ENCODE peak calls at places on chromosomes 11 and 22, in ten cellular contexts. One of them, this sample, is unnamed.

GRCh38 chr22:20268350-20269012 is 363 bp upstream of the RTN4R start:
- DNase-seq in psoas muscle: peak
- DNase-seq in CD8-positive, alpha-beta memory T cell: peak
- DNase-seq in astrocyte: no peak
- DNase-seq in tibial nerve: peak
- DNase-seq in activated CD4-positive, CD25-positive, alpha-beta regulatory T cell: peak
- DNase-seq in HS-27A: no peak
- DNase-seq in neural progenitor cell: peak
- DNase-seq in EL: peak
- DNase-seq in COR-L47: peak
- DNase-seq in this sample: peak

GRCh38 chr22:29394931-29395581 is 6.7 kb upstream of the AP1B1 start:
- DNase-seq in psoas muscle: peak
- DNase-seq in CD8-positive, alpha-beta memory T cell: peak
- DNase-seq in astrocyte: peak
- DNase-seq in tibial nerve: peak
- DNase-seq in activated CD4-positive, CD25-positive, alpha-beta regulatory T cell: peak
- DNase-seq in HS-27A: peak
- DNase-seq in neural progenitor cell: peak
- DNase-seq in EL: peak
- DNase-seq in COR-L47: peak
- DNase-seq in this sample: peak

GRCh38 chr22:38028344-38029130 is 28.7 kb upstream of the PICK1 start:
- DNase-seq in psoas muscle: no peak
- DNase-seq in CD8-positive, alpha-beta memory T cell: no peak
- DNase-seq in astrocyte: no peak
- DNase-seq in tibial nerve: no peak
- DNase-seq in activated CD4-positive, CD25-positive, alpha-beta regulatory T cell: no peak
- DNase-seq in HS-27A: no peak
- DNase-seq in neural progenitor cell: no peak
- DNase-seq in EL: no peak
- DNase-seq in COR-L47: no peak
- DNase-seq in this sample: no peak

GRCh38 chr11:65432686-65433582 is 10.3 kb downstream of the NEAT1 start:
- DNase-seq in psoas muscle: no peak
- DNase-seq in CD8-positive, alpha-beta memory T cell: no peak
- DNase-seq in astrocyte: no peak
- DNase-seq in tibial nerve: no peak
- DNase-seq in activated CD4-positive, CD25-positive, alpha-beta regulatory T cell: no peak
- DNase-seq in HS-27A: no peak
- DNase-seq in neural progenitor cell: no peak
- DNase-seq in EL: peak
- DNase-seq in COR-L47: peak
- DNase-seq in this sample: peak

GRCh38 chr22:32643246-32643645 is 158.3 kb upstream of the TIMP3 start:
- DNase-seq in psoas muscle: no peak
- DNase-seq in CD8-positive, alpha-beta memory T cell: no peak
- DNase-seq in astrocyte: no peak
- DNase-seq in tibial nerve: no peak
- DNase-seq in activated CD4-positive, CD25-positive, alpha-beta regulatory T cell: no peak
- DNase-seq in HS-27A: no peak
- DNase-seq in neural progenitor cell: no peak
- DNase-seq in EL: no peak
- DNase-seq in COR-L47: no peak
- DNase-seq in this sample: no peak

GRCh38 chr22:45482169-45482568 is 20.5 kb upstream of the FBLN1 start:
- DNase-seq in psoas muscle: no peak
- DNase-seq in CD8-positive, alpha-beta memory T cell: no peak
- DNase-seq in astrocyte: no peak
- DNase-seq in tibial nerve: no peak
- DNase-seq in activated CD4-positive, CD25-positive, alpha-beta regulatory T cell: no peak
- DNase-seq in HS-27A: no peak
- DNase-seq in neural progenitor cell: peak
- DNase-seq in EL: no peak
- DNase-seq in COR-L47: no peak
- DNase-seq in this sample: no peak

GRCh38 chr11:69367211-69367964 is 73.4 kb downstream of the MYEOV start:
- DNase-seq in psoas muscle: no peak
- DNase-seq in CD8-positive, alpha-beta memory T cell: no peak
- DNase-seq in astrocyte: no peak
- DNase-seq in tibial nerve: no peak
- DNase-seq in activated CD4-positive, CD25-positive, alpha-beta regulatory T cell: no peak
- DNase-seq in HS-27A: no peak
- DNase-seq in neural progenitor cell: no peak
- DNase-seq in EL: no peak
- DNase-seq in COR-L47: no peak
- DNase-seq in this sample: no peak

GRCh38 chr11:96875772-96876171 is 486.0 kb downstream of the JRKL start:
- DNase-seq in psoas muscle: no peak
- DNase-seq in CD8-positive, alpha-beta memory T cell: no peak
- DNase-seq in astrocyte: no peak
- DNase-seq in tibial nerve: no peak
- DNase-seq in activated CD4-positive, CD25-positive, alpha-beta regulatory T cell: no peak
- DNase-seq in HS-27A: no peak
- DNase-seq in neural progenitor cell: no peak
- DNase-seq in EL: no peak
- DNase-seq in COR-L47: no peak
- DNase-seq in this sample: no peak

GRCh38 chr11:128903248-128904041 is 12.3 kb downstream of the KCNJ5 start:
- DNase-seq in psoas muscle: no peak
- DNase-seq in CD8-positive, alpha-beta memory T cell: no peak
- DNase-seq in astrocyte: peak
- DNase-seq in tibial nerve: peak
- DNase-seq in activated CD4-positive, CD25-positive, alpha-beta regulatory T cell: no peak
- DNase-seq in HS-27A: no peak
- DNase-seq in neural progenitor cell: peak
- DNase-seq in EL: peak
- DNase-seq in COR-L47: no peak
- DNase-seq in this sample: no peak

GRCh38 chr11:11157201-11157600 is 195.8 kb downstream of the CSNK2A3 start:
- DNase-seq in psoas muscle: no peak
- DNase-seq in CD8-positive, alpha-beta memory T cell: peak
- DNase-seq in astrocyte: no peak
- DNase-seq in tibial nerve: no peak
- DNase-seq in activated CD4-positive, CD25-positive, alpha-beta regulatory T cell: no peak
- DNase-seq in HS-27A: no peak
- DNase-seq in neural progenitor cell: peak
- DNase-seq in EL: peak
- DNase-seq in COR-L47: peak
- DNase-seq in this sample: peak

GRCh38 chr11:9525116-9525515 is 48.4 kb upstream of the WEE1 start:
- DNase-seq in psoas muscle: no peak
- DNase-seq in CD8-positive, alpha-beta memory T cell: no peak
- DNase-seq in astrocyte: no peak
- DNase-seq in tibial nerve: no peak
- DNase-seq in activated CD4-positive, CD25-positive, alpha-beta regulatory T cell: no peak
- DNase-seq in HS-27A: no peak
- DNase-seq in neural progenitor cell: no peak
- DNase-seq in EL: no peak
- DNase-seq in COR-L47: peak
- DNase-seq in this sample: no peak

GRCh38 chr11:57203359-57203758 is 21.6 kb downstream of the LRRC55 start:
- DNase-seq in psoas muscle: peak
- DNase-seq in CD8-positive, alpha-beta memory T cell: no peak
- DNase-seq in astrocyte: no peak
- DNase-seq in tibial nerve: peak
- DNase-seq in activated CD4-positive, CD25-positive, alpha-beta regulatory T cell: no peak
- DNase-seq in HS-27A: no peak
- DNase-seq in neural progenitor cell: peak
- DNase-seq in EL: no peak
- DNase-seq in COR-L47: no peak
- DNase-seq in this sample: no peak

GRCh38 chr11:92125316-92125715 is 99.3 kb upstream of the FAT3 start:
- DNase-seq in psoas muscle: no peak
- DNase-seq in CD8-positive, alpha-beta memory T cell: no peak
- DNase-seq in astrocyte: peak
- DNase-seq in tibial nerve: no peak
- DNase-seq in activated CD4-positive, CD25-positive, alpha-beta regulatory T cell: no peak
- DNase-seq in HS-27A: no peak
- DNase-seq in neural progenitor cell: no peak
- DNase-seq in EL: peak
- DNase-seq in COR-L47: no peak
- DNase-seq in this sample: no peak

This sample was measured in OCI-LY7.